ENCODE peak calls at places on chromosomes 2 and 18, in seven cellular contexts. T is A549, H is uterus, L is prostate gland, W is transverse colon, G is Peyer's patch, J is tibial nerve. P is an unnamed sample.

GRCh38 chr2:176151199-176152099 is at the start of gene HOXD4:
- DNase-seq in L (no peak), T (no peak), W (no peak), G (no peak), H (no peak), J (no peak), P (no peak)

GRCh38 chr18:49976810-49977209 is 163.5 kb upstream of the ACAA2 start:
- DNase-seq in H (no peak), L (no peak), J (no peak), G (no peak), W (no peak), T (no peak), P (peak; percentile 50)

GRCh38 chr2:189298038-189298437 is 118.5 kb upstream of the COL5A2 start:
- DNase-seq in W (no peak), H (no peak), G (no peak), T (no peak), L (no peak), J (no peak), P (no peak)

GRCh38 chr2:63060079-63060482 is 9.5 kb downstream of the OTX1 start:
- DNase-seq in L (no peak), J (no peak), T (no peak), G (no peak), W (no peak), H (no peak), P (no peak)

GRCh38 chr2:65050931-65051330 is 5.3 kb upstream of the CEP68 start:
- DNase-seq in J (no peak), G (no peak), L (no peak), W (no peak), H (no peak), T (no peak), P (no peak)

GRCh38 chr2:62785810-62786593 is 80.5 kb downstream of the EHBP1 start:
- DNase-seq in J (no peak), W (no peak), T (no peak), H (no peak), L (no peak), G (no peak), P (no peak)

GRCh38 chr2:36550006-36550405 is 48.0 kb downstream of the FEZ2 start:
- DNase-seq in H (no peak), G (no peak), L (no peak), W (no peak), J (no peak), T (no peak), P (no peak)

GRCh38 chr2:133844214-133844892 is 276.1 kb upstream of the NCKAP5 start:
- DNase-seq in T (peak; percentile 64), L (peak; percentile 52), W (peak; percentile 67), J (no peak), G (peak; percentile 59), H (peak; percentile 50), P (no peak)

GRCh38 chr2:57677296-57677695 is 369.3 kb upstream of the VRK2 start:
- DNase-seq in G (no peak), H (no peak), T (no peak), J (no peak), W (no peak), L (no peak), P (no peak)

GRCh38 chr2:157777425-157777824 is 98.7 kb downstream of the ACVR1 start:
- DNase-seq in H (peak; percentile 59), G (no peak), T (peak; percentile 24), W (peak; percentile 41), L (no peak), J (no peak), P (no peak)

GRCh38 chr2:49248506-49248905 is 94.2 kb upstream of the FSHR start:
- DNase-seq in J (no peak), G (no peak), H (no peak), W (no peak), T (no peak), L (no peak), P (no peak)

GRCh38 chr2:143171817-143172216 is 42.6 kb downstream of the ARHGAP15 start:
- DNase-seq in T (no peak), L (no peak), J (no peak), G (no peak), W (no peak), H (no peak), P (no peak)

GRCh38 chr2:230668184-230668938 is 44.3 kb upstream of the CAB39 start:
- DNase-seq in T (no peak), L (no peak), J (no peak), H (no peak), W (peak; percentile 66), G (no peak), P (no peak)
- TF ChIP-seq POLR2A in T (no peak), L (no peak), J (no peak), H (no peak), W (no peak), G (no peak), P (no peak)

DNA sequence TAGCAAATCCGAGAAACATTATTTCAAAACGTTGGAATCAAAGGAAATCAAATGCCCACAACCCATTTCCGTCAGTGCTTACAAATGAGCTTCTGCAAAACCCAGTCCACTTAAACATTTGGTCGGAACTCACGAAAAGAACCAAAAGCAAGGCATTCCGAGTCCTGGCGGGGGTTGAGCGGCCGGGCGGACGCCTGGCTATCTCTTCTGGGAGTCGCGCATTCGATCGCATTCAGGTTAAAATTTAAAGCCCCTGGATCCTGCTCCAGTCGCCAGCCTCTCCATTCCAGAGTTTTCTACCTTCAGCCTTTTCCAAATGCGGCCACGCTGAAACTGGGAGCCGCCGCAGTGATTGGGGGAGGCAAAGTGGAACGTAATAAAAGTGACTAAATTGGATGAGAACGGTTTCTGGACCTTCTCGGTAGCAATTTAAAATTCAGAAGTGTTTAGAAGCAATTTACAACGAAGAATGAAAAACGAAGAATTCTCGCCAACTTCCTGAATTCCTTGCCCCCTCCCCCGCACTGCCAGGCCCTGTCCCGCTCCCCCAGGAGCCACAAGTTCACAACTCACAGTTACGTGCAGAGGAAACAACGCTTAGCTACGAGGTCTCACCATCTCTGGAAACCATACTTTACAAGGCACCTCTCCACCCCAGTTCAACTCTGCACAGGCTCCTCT is 1.8 kb upstream of the GATA6 start:
- DNase-seq in H (peak; percentile 48), T (peak; percentile 41), W (peak; percentile 60), J (no peak), G (peak; percentile 62), L (no peak), P (no peak)
- H3K4me3 ChIP-seq in H (peak overlapping the region; percentile 96), T (peak overlapping the region; percentile 72), W (peak overlapping the region; percentile 77), J (no peak overlapping the region), G (peak overlapping the region; percentile 90), L (no peak overlapping the region), P (peak overlapping the region; percentile 71)

GRCh38 chr2:229921892-229922448 is at the start of gene TRIP12:
- DNase-seq in J (peak; percentile 82), L (peak; percentile 91), W (peak; percentile 93), G (peak; percentile 95), T (peak; percentile 87), H (peak; percentile 89), P (peak; percentile 94)
- TF ChIP-seq POLR2A in J (no peak), L (peak; percentile 52), W (peak; percentile 53), G (peak; percentile 31), T (peak; percentile 25), H (no peak), P (no peak)

DNA sequence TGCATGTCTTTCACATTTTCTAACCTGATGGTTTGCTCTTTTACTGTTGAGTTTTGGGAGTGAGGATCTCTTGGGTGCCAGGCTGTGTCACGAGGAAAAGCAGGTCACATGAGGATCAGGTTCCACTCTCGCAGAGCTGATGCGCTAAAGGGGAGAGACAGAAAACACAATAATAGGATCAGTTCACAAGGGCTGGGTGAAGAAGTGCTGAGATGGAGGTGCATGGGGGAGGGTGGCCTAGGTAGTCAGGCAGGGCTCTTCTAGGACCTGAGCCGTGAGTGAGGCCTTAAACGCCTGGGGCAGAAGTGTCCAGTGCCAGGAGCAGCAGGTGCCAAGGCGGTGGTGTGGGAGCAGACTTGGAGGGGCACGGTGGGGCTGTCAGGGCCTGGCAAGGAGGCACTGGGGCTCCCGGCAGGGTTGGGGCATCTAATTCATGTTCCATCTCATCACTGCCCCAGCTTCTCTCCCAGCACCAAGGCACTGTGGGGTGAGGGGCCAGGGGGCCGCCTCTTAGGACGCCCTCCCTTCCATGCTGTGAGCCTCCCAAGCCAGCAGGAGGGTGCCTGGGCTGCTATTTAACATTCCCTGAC is 9.3 kb downstream of the KCNIP3 start:
- DNase-seq in G (no peak), L (peak; percentile 63), H (no peak), W (no peak), J (no peak), T (no peak), P (no peak)
- H3K4me3 ChIP-seq in G (no peak overlapping the region), L (no peak overlapping the region), H (no peak overlapping the region), W (no peak overlapping the region), J (no peak overlapping the region), T (no peak overlapping the region), P (no peak overlapping the region)

GRCh38 chr2:101253013-101253712 is 477 bp downstream of the CNOT11 start:
- DNase-seq in L (peak; percentile 40), W (peak; percentile 76), J (peak; percentile 23), T (no peak), H (no peak), G (peak; percentile 82), P (peak; percentile 86)
- TF ChIP-seq POLR2A in L (peak; percentile 7), W (peak; percentile 22), J (no peak), T (peak; percentile 33), H (no peak), G (no peak), P (peak; percentile 12)

GRCh38 chr2:104702451-104702850 is 151.5 kb upstream of the POU3F3 start:
- DNase-seq in G (no peak), L (no peak), J (no peak), W (no peak), T (no peak), H (no peak), P (no peak)

GRCh38 chr2:104702026-104702425 is 151.9 kb upstream of the POU3F3 start:
- DNase-seq in W (no peak), G (no peak), T (no peak), H (no peak), J (no peak), L (no peak), P (no peak)

GRCh38 chr2:104704846-104705245 is 149.1 kb upstream of the POU3F3 start:
- DNase-seq in T (no peak), J (no peak), G (no peak), W (no peak), L (no peak), H (no peak), P (no peak)

GRCh38 chr2:104701471-104701911 is 152.4 kb upstream of the POU3F3 start:
- DNase-seq in H (no peak), L (no peak), W (no peak), J (no peak), T (no peak), G (no peak), P (no peak)

GRCh38 chr2:104703669-104704068 is 150.2 kb upstream of the POU3F3 start:
- DNase-seq in W (no peak), J (no peak), L (no peak), G (no peak), H (no peak), T (no peak), P (no peak)
- H3K4me3 ChIP-seq in W (no peak overlapping the region), J (no peak overlapping the region), L (no peak overlapping the region), G (no peak overlapping the region), H (no peak overlapping the region), T (no peak overlapping the region), P (no peak overlapping the region)

DNA sequence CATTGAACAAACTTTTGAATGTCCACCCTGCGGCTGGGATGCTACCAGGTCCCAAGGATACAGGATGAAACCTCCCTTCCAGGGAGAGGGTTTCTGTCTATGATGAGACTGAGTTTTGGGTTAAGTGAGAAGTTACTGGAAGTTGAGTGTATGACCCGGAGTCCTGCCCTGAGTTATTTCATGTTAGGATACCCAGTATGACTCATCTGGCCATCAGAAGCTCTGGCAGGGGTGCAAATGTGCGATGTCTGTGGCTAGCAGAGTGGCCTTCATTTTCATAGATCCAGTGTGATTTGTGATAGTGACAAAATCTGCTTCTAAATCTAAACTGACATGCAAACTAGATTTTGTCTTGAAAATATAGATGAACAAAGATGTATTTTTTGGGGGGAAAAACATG is 55.3 kb downstream of the KCTD1 start:
- DNase-seq in W (no peak), T (no peak), L (no peak), J (no peak), G (no peak), H (no peak), P (no peak)
- TF ChIP-seq POLR2A in W (no peak), T (no peak), L (no peak), J (no peak), G (no peak), H (no peak), P (no peak)

P was measured in suprapubic skin.